ENCODE peak calls at places on chromosome 22, in nine cellular contexts. M is pancreas, P is anterior cingulate cortex, F is heart right ventricle, O is iPS DF 19.7, Y is AG08396, U is epithelial cell of esophagus, S is substantia nigra, B is neural progenitor cell. N is an unnamed sample.

GRCh38 chr22:24819941-24820461 is 14.0 kb downstream of the SGSM1 start:
- DNase-seq in M (peak), P (peak), F (peak), O (no peak), Y (no peak), U (no peak), S (peak), B (no peak), N (peak)

GRCh38 chr22:26548303-26548702 is 36.0 kb upstream of the TFIP11 start:
- DNase-seq in M (no peak), P (no peak), F (no peak), O (no peak), Y (no peak), U (no peak), S (no peak), B (no peak), N (no peak)

GRCh38 chr22:19904174-19904856 is 37.3 kb upstream of the COMT start:
- DNase-seq in M (no peak), P (no peak), F (no peak), O (no peak), Y (no peak), U (no peak), S (no peak), B (no peak), N (no peak)

GRCh38 chr22:48586799-48587185 is 1240.9 kb downstream of the BRD1 start:
- DNase-seq in M (no peak), P (no peak), F (no peak), O (no peak), Y (no peak), U (no peak), S (no peak), B (no peak), N (no peak)

GRCh38 chr22:45961679-45962430 is 15.1 kb downstream of the WNT7B start:
- DNase-seq in M (no peak), P (no peak), F (no peak), O (no peak), Y (no peak), U (no peak), S (no peak), B (no peak), N (no peak)

GRCh38 chr22:33831207-33831606 is 89.1 kb downstream of the LARGE1 start:
- DNase-seq in M (no peak), P (no peak), F (no peak), O (no peak), Y (no peak), U (no peak), S (no peak), B (no peak), N (no peak)

GRCh38 chr22:38172489-38173155 is 9.0 kb downstream of the PLA2G6 start:
- DNase-seq in M (peak), P (peak), F (peak), O (no peak), Y (no peak), U (peak), S (peak), B (no peak), N (no peak)

GRCh38 chr22:17303840-17304779 is 65.2 kb upstream of the CECR2 start:
- DNase-seq in M (no peak), P (no peak), F (no peak), O (no peak), Y (no peak), U (no peak), S (no peak), B (no peak), N (no peak)

GRCh38 chr22:36364255-36365019 is 23.3 kb downstream of the MYH9 start:
- DNase-seq in M (no peak), P (no peak), F (no peak), O (no peak), Y (no peak), U (no peak), S (no peak), B (no peak), N (no peak)

GRCh38 chr22:37416806-37417205 is 10.5 kb downstream of the ELFN2 start:
- DNase-seq in M (no peak), P (peak), F (no peak), O (no peak), Y (no peak), U (no peak), S (peak), B (peak), N (peak)

GRCh38 chr22:44567846-44568493 is 69.9 kb upstream of the RTL6 start:
- DNase-seq in M (peak), P (no peak), F (peak), O (peak), Y (no peak), U (peak), S (no peak), B (no peak), N (no peak)

GRCh38 chr22:32311551-32312071 is 46.1 kb upstream of the RFPL3 start:
- DNase-seq in M (no peak), P (no peak), F (no peak), O (no peak), Y (peak), U (no peak), S (no peak), B (no peak), N (no peak)

GRCh38 chr22:46661221-46661851 is 41.1 kb downstream of the GRAMD4 start:
- DNase-seq in M (no peak), P (no peak), F (no peak), O (no peak), Y (no peak), U (peak), S (no peak), B (no peak), N (peak)

GRCh38 chr22:25475554-25476022 is 88.9 kb upstream of the GRK3 start:
- DNase-seq in M (no peak), P (peak), F (peak), O (no peak), Y (peak), U (no peak), S (peak), B (no peak), N (no peak)

GRCh38 chr22:43795320-43795719 is 16.8 kb downstream of the EFCAB6 start:
- DNase-seq in M (no peak), P (no peak), F (no peak), O (no peak), Y (no peak), U (no peak), S (no peak), B (no peak), N (no peak)